ENCODE peak calls at places on chromosomes 11 and 22, in five cellular contexts. A is activated T-cell treated with anti-CD3 and anti-CD28 coated beads, Interleukin-2, amount 50 U/mL, for 48 hours; M is GM12864; K is EH; O is GM03348. N is an unnamed sample.

GRCh38 chr11:67303989-67304411 is 670 bp downstream of the SSH3 start:
- DNase-seq in O (peak; percentile 48), A (peak; percentile 54), M (no peak), K (peak; percentile 29), N (no peak)

GRCh38 chr11:12008790-12009616 is 577 bp upstream of the DKK3 start:
- DNase-seq in A (no peak), K (peak; percentile 81), O (peak; percentile 90), M (no peak), N (no peak)

GRCh38 chr11:84558085-84558905 is 1068.8 kb downstream of the DLG2 start:
- DNase-seq in A (no peak), K (peak; percentile 41), M (peak; percentile 27), O (peak; percentile 58), N (peak; percentile 25)

GRCh38 chr11:108593214-108593909 is at the start of gene EXPH5:
- DNase-seq in A (peak; percentile 92), K (peak; percentile 70), O (peak; percentile 84), M (peak; percentile 73), N (peak; percentile 74)

GRCh38 chr11:125053167-125053566 is 9.9 kb upstream of the SLC37A2 start:
- DNase-seq in O (no peak), A (no peak), K (no peak), M (no peak), N (no peak)

GRCh38 chr22:42316988-42317387 is 46.5 kb upstream of the TCF20 start:
- DNase-seq in O (peak; percentile 81), A (peak; percentile 74), M (no peak), K (no peak), N (peak; percentile 29)

GRCh38 chr22:46336119-46337078 is 885 bp downstream of the TRMU start:
- DNase-seq in O (peak; percentile 56), M (no peak), K (peak; percentile 37), A (peak; percentile 44), N (no peak)

GRCh38 chr11:73950869-73951710 is at the start of gene DNAJB13:
- DNase-seq in K (peak; percentile 68), A (peak; percentile 40), M (no peak), O (peak; percentile 60), N (no peak)

GRCh38 chr11:73223998-73224730 is 6.1 kb downstream of the P2RY2 start:
- DNase-seq in A (no peak), K (no peak), M (no peak), O (no peak), N (no peak)

GRCh38 chr22:48849513-48849912 is 978.2 kb downstream of the BRD1 start:
- DNase-seq in A (no peak), M (no peak), O (no peak), K (no peak), N (no peak)

GRCh38 chr22:49368221-49368975 is 459.3 kb downstream of the BRD1 start:
- DNase-seq in A (no peak), M (no peak), O (no peak), K (no peak), N (no peak)

GRCh38 chr11:67422894-67423293 is 5.4 kb upstream of the RPS6KB2 start:
- DNase-seq in M (no peak), K (no peak), O (no peak), A (no peak), N (no peak)

GRCh38 chr11:73784080-73784634 is 3.5 kb upstream of the MRPL48 start:
- DNase-seq in K (peak; percentile 37), M (no peak), A (no peak), O (no peak), N (no peak)

GRCh38 chr22:19821523-19822300 is 33.0 kb downstream of the GNB1L start:
- DNase-seq in K (no peak), M (no peak), O (no peak), A (no peak), N (no peak)

GRCh38 chr11:10117709-10118341 is 176.2 kb downstream of the SBF2 start:
- DNase-seq in K (peak; percentile 82), O (peak; percentile 61), M (no peak), A (no peak), N (no peak)

GRCh38 chr11:105673089-105673488 is 63.2 kb downstream of the GRIA4 start:
- DNase-seq in M (no peak), A (peak; percentile 15), K (peak; percentile 50), O (peak; percentile 8), N (no peak)

GRCh38 chr11:59997800-59998199 is 19.2 kb upstream of the OOSP4B start:
- DNase-seq in K (no peak), M (no peak), O (no peak), A (no peak), N (no peak)

GRCh38 chr22:26890870-26891269 is 233.5 kb downstream of the MIAT start:
- DNase-seq in O (no peak), A (no peak), M (no peak), K (no peak), N (peak; percentile 50)